ENCODE peak calls at places on chromosomes 3 and 15, in seven cellular contexts. A, Z, O, R, H, B and I are unnamed samples.
A peak's percentile ranks its signal among the peaks of the same experiment; 100 is the strongest.

GRCh38 chr3:172448661-172449467 is 608 bp upstream of the GHSR start:
- DNase-seq in O (no peak), Z (no peak), H (no peak), A (peak; percentile 35), B (no peak), R (no peak), I (no peak)

GRCh38 chr15:37758412-37758811 is 176.0 kb upstream of the TMCO5A start:
- DNase-seq in O (no peak), A (no peak), H (no peak), B (no peak), Z (peak; percentile 55), R (no peak), I (no peak)

GRCh38 chr3:37944243-37944955 is 46.2 kb upstream of the VILL start:
- DNase-seq in Z (no peak), B (no peak), R (peak; percentile 60), A (no peak), H (no peak), O (peak; percentile 35), I (no peak)

GRCh38 chr3:127026661-127027060 is 43.7 kb downstream of the PLXNA1 start:
- DNase-seq in A (no peak), H (no peak), R (no peak), O (no peak), B (no peak), Z (no peak), I (no peak)

GRCh38 chr3:149487598-149488197 is 13.2 kb downstream of the TM4SF4 start:
- DNase-seq in Z (peak; percentile 37), B (no peak), A (peak; percentile 52), O (no peak), R (no peak), H (no peak), I (no peak)

GRCh38 chr3:104856743-104857142 is 510.0 kb upstream of the ALCAM start:
- DNase-seq in B (peak; percentile 22), Z (no peak), A (peak; percentile 35), O (no peak), R (no peak), H (no peak), I (no peak)

GRCh38 chr15:90101130-90101968 is 919 bp downstream of the IDH2 start:
- DNase-seq in A (peak; percentile 96), O (no peak), B (no peak), R (no peak), Z (peak; percentile 58), H (no peak), I (no peak)

GRCh38 chr3:195259146-195259563 is 11.8 kb downstream of the XXYLT1 start:
- DNase-seq in H (no peak), A (no peak), O (peak; percentile 37), Z (no peak), R (peak; percentile 60), B (peak; percentile 32), I (peak; percentile 54)

GRCh38 chr3:181075098-181075497 is 85.6 kb upstream of the DNAJC19 start:
- DNase-seq in Z (no peak), H (no peak), R (no peak), O (no peak), A (peak; percentile 58), B (no peak), I (no peak)

GRCh38 chr3:4976109-4976508 is 3.1 kb upstream of the BHLHE40 start:
- DNase-seq in B (peak; percentile 63), H (no peak), Z (peak; percentile 81), R (peak; percentile 69), A (peak; percentile 60), O (peak; percentile 62), I (peak; percentile 49)

GRCh38 chr3:131083190-131083863 is 56.6 kb downstream of the NEK11 start:
- DNase-seq in H (no peak), R (peak; percentile 47), O (no peak), B (no peak), Z (no peak), A (peak; percentile 67), I (no peak)

GRCh38 chr15:68304611-68305337 is 27.2 kb downstream of the FEM1B start:
- DNase-seq in O (peak; percentile 87), H (peak; percentile 69), B (no peak), R (no peak), Z (peak; percentile 15), A (peak; percentile 52), I (no peak)

GRCh38 chr3:70049761-70050160 is 50.2 kb downstream of the SAMMSON start:
- DNase-seq in Z (no peak), O (no peak), B (peak; percentile 11), A (no peak), H (no peak), R (peak; percentile 81), I (peak; percentile 7)

GRCh38 chr3:45607790-45608189 is 13.2 kb downstream of the LIMD1 start:
- DNase-seq in H (no peak), A (no peak), O (no peak), R (peak; percentile 49), B (peak; percentile 71), Z (no peak), I (peak; percentile 55)

GRCh38 chr3:149120051-149120972 is 9.1 kb upstream of the HPS3 start:
- DNase-seq in H (no peak), A (peak; percentile 71), O (peak; percentile 35), R (peak; percentile 85), B (peak; percentile 76), Z (no peak), I (peak; percentile 45)

GRCh38 chr15:79953951-79954444 is 17.0 kb downstream of the BCL2A1 start:
- DNase-seq in R (peak; percentile 61), A (no peak), Z (no peak), H (no peak), B (peak; percentile 87), O (no peak), I (no peak)

GRCh38 chr3:66480666-66481065 is 20.2 kb downstream of the LRIG1 start:
- DNase-seq in H (no peak), B (peak; percentile 41), A (no peak), O (no peak), Z (no peak), R (no peak), I (peak; percentile 84)

GRCh38 chr15:55282284-55282833 is 7.3 kb downstream of the RAB27A start:
- DNase-seq in R (peak; percentile 88), Z (no peak), A (no peak), O (peak; percentile 76), H (no peak), B (peak; percentile 84), I (peak; percentile 90)

GRCh38 chr15:50181983-50182232 is at the start of gene SLC27A2:
- DNase-seq in Z (peak; percentile 68), O (no peak), H (no peak), B (peak; percentile 4), R (peak; percentile 3), A (peak; percentile 76), I (no peak)

GRCh38 chr3:58173670-58174472 is 36.9 kb downstream of the DNASE1L3 start:
- DNase-seq in R (no peak), B (no peak), Z (peak; percentile 68), A (peak; percentile 77), O (no peak), H (no peak), I (no peak)

GRCh38 chr15:38225381-38225780 is 27.3 kb upstream of the SPRED1 start:
- DNase-seq in H (no peak), A (no peak), B (no peak), Z (no peak), O (peak; percentile 46), R (no peak), I (peak; percentile 36)

GRCh38 chr15:44308415-44308814 is 19.9 kb downstream of the GOLM2 start:
- DNase-seq in A (no peak), O (no peak), Z (no peak), H (no peak), R (no peak), B (no peak), I (no peak)

DNA sequence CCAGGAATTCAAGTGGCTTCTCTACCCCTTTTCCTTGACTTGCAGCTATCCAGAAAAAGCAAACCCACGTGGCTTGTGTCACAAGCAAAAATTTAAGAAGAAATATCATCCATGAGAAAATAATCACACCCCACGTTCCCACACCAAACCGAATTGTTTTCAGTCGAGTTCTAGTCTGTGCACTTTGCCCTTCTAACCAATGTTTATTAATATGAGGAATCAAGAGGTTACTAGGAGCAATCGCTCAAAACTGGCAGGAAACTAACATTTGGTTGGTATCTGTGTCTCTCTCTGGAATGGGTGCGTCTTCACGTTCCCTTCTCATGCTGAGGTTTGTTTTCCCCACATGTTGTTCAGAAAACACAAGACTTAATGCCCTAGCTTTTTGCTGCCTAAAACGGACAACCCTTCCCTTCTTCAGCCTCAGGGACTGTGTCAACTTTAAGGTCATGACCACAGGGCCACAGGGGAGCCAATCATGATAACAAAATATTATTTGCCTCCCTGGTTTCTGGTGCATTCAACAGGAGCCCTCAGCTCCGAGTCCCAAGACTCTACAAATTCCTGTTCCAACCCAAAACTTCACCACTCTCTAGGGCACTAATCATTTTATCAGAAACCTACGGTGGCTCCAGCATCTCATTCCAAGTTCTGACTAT is 41.4 kb upstream of the LMCD1 start:
- DNase-seq in H (no peak), A (no peak), Z (no peak), O (no peak), R (peak; percentile 56), B (no peak), I (peak; percentile 44)
- H3K9ac ChIP-seq in H (no peak overlapping the region), A (no peak overlapping the region), Z (no peak overlapping the region), O (no peak overlapping the region), R (peak overlapping the region; percentile 14), B (no peak overlapping the region), I (no peak overlapping the region)

GRCh38 chr3:98482717-98483482 is 14.6 kb upstream of the OR5K2 start:
- DNase-seq in R (peak; percentile 0), O (peak; percentile 77), A (no peak), H (no peak), Z (no peak), B (no peak), I (no peak)
- H3K9ac ChIP-seq in R (no peak overlapping the region), O (no peak overlapping the region), A (no peak overlapping the region), H (peak overlapping the region; percentile 64), Z (no peak overlapping the region), B (no peak overlapping the region), I (no peak overlapping the region)

DNA sequence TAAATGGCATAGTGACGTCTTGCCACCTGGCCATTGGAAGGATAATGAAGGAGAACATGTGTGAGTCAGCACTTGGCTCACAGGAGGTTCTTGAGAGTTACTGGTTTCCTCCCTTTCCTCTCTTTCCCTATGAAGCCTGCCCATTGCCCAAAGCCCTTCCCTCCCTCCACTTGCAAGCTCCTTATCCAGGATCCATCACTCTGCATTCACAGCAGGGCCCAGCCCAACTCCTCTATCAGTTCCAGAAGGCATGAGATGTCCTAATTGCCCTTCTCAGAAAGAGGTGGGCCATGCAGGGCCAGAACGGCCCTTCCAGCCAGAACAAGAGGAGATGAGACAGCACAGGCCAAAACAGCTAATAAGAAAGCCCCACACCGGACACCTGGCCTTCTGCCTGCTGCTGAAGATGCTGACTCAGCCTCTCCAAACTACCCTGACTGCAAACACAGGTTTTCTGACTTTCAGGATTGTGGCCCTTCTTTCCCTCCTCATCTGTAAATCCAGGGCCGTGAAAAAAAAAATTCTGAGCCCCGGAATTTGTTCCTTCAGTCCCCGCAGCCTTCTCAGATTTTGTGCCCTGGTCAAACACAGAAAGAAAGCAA is 29.7 kb downstream of the HAPLN3 start:
- DNase-seq in A (no peak), R (no peak), O (no peak), B (no peak), Z (no peak), H (peak; percentile 5), I (no peak)
- H3K9ac ChIP-seq in A (no peak overlapping the region), R (no peak overlapping the region), O (no peak overlapping the region), B (no peak overlapping the region), Z (no peak overlapping the region), H (no peak overlapping the region), I (no peak overlapping the region)

DNA sequence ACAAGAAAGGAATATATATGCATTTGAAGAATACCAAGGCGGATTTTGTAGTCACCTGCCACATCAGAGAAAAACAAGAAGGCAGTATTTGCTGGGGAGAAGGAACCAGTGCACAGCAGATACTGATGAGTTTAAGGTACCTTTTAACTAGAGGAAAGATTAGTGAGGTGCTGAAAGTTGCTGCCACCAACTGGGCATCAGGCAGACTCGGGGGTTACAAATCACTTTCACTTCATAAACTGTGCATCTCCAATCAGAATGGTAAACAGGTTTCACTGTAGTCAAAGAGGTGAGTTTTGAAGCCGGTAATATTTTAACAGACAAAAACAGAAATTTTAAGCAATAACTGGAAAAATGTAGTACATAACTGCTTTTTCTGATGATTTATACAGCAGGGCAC is 4.1 kb downstream of the FBN1 start:
- DNase-seq in A (no peak), H (no peak), O (peak; percentile 40), Z (no peak), R (peak; percentile 58), B (peak; percentile 47), I (no peak)
- H3K9ac ChIP-seq in A (no peak overlapping the region), H (no peak overlapping the region), O (no peak overlapping the region), Z (no peak overlapping the region), R (no peak overlapping the region), B (no peak overlapping the region), I (peak overlapping the region; percentile 71)